ENCODE peak calls at places on chromosomes 7 and 10, in four cellular contexts. Y is tibial nerve, N is IMR-90, K is transverse colon. E is an unnamed sample.

GRCh38 chr7:44849277-44850210 is 1.7 kb upstream of the H2AZ2 start:
- DNase-seq in Y (no peak), N (peak; percentile 66), K (no peak), E (no peak)

GRCh38 chr10:102629661-102630614 is 14.3 kb upstream of the TRIM8 start:
- DNase-seq in Y (no peak), N (peak; percentile 91), K (no peak), E (no peak)

GRCh38 chr7:133412942-133413341 is 160.1 kb downstream of the EXOC4 start:
- DNase-seq in Y (no peak), N (peak; percentile 4), K (no peak), E (no peak)

GRCh38 chr10:43220971-43221418 is 45.9 kb downstream of the RASGEF1A start:
- DNase-seq in Y (no peak), N (no peak), K (peak; percentile 5), E (no peak)

GRCh38 chr10:1782841-1783240 is 45.5 kb upstream of the ADARB2 start:
- DNase-seq in Y (no peak), N (no peak), K (no peak), E (no peak)

GRCh38 chr7:37495574-37496184 is 47.0 kb upstream of the ELMO1 start:
- DNase-seq in Y (no peak), N (peak; percentile 13), K (no peak), E (no peak)

GRCh38 chr10:84265378-84265777 is 20.5 kb downstream of the RGR start:
- DNase-seq in Y (no peak), N (no peak), K (peak; percentile 15), E (no peak)

GRCh38 chr7:148535227-148535626 is 55.3 kb upstream of the C7orf33 start:
- DNase-seq in Y (no peak), N (no peak), K (peak; percentile 15), E (no peak)

GRCh38 chr7:27172823-27173411 is 1.2 kb downstream of the HOXA10 start:
- DNase-seq in Y (peak; percentile 73), N (no peak), K (peak; percentile 80), E (peak; percentile 38)

GRCh38 chr7:152910545-152911013 is 151.0 kb downstream of the ACTR3B start:
- DNase-seq in Y (no peak), N (no peak), K (no peak), E (no peak)

GRCh38 chr10:6973904-6974303 is 393.8 kb upstream of the PRKCQ start:
- DNase-seq in Y (no peak), N (no peak), K (peak; percentile 14), E (no peak)

GRCh38 chr10:84348431-84348830 is 20.0 kb downstream of the CCSER2 start:
- DNase-seq in Y (no peak), N (peak; percentile 83), K (no peak), E (no peak)

GRCh38 chr7:148623586-148624282 is 33.2 kb downstream of the C7orf33 start:
- DNase-seq in Y (no peak), N (peak; percentile 5), K (no peak), E (no peak)

GRCh38 chr7:70588151-70588550 is 543.8 kb upstream of the GALNT17 start:
- DNase-seq in Y (no peak), N (no peak), K (no peak), E (no peak)

GRCh38 chr10:43234471-43235041 is 32.3 kb downstream of the RASGEF1A start:
- DNase-seq in Y (no peak), N (no peak), K (no peak), E (no peak)

DNA sequence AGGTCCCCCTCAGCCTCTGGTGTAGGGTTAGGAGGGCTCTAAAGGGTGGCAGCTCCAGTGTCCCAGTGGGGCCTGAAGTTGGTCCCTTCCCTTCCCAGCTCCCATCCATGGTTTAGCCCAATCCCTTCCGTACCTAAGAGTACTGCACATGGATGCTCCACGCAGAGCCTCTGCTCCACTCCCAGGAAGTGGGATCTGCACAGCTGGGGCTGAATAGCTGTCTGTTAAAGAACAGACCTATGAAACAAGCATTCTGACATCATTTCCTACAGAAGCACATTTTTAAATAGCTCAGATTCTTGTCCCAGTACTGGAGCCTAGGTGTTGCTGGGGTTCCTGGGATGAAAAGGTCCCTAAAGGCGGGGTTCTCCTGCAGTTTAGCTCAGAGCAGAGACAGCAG is 135.9 kb downstream of the ZMYND11 start:
- DNase-seq in Y (no peak), N (peak; percentile 8), K (no peak), E (no peak)
- H3K27ac ChIP-seq in Y (no peak overlapping the region), N (no peak overlapping the region), K (no peak overlapping the region), E (no peak overlapping the region)

GRCh38 chr7:73830872-73831655 is at the start of gene CLDN4:
- DNase-seq in Y (no peak), N (no peak), K (peak; percentile 94), E (no peak)

GRCh38 chr7:73830618-73830871 is 251 bp upstream of the CLDN4 start:
- DNase-seq in Y (no peak), N (peak; percentile 28), K (no peak), E (no peak)

GRCh38 chr7:73828972-73829371 is 1.8 kb upstream of the CLDN4 start:
- DNase-seq in Y (no peak), N (no peak), K (no peak), E (no peak)

GRCh38 chr7:73829505-73829904 is 1.3 kb upstream of the CLDN4 start:
- DNase-seq in Y (no peak), N (no peak), K (peak; percentile 59), E (no peak)

GRCh38 chr7:73829921-73830617 is 727 bp upstream of the CLDN4 start:
- DNase-seq in Y (no peak), N (no peak), K (peak; percentile 81), E (no peak)
- TF ChIP-seq CTCF in Y (no peak), N (no peak), K (peak; percentile 56), E (no peak)

DNA sequence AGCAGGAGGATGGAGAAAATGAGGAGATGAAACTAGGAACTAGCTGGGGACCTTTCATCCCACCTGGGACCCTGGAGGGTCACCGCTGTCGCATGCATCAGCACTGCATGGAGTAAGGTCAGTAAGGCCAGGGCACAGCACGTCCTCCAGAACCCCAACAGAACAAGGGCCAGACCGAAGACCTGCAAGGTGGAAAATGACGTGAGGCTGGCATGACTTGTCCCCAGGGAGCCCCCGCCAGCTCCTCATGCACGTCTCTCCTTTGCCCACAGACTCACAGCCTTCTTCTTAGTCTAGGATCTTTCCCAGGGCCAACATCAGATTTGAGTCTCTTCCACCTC is 4.7 kb downstream of the ZNF488 start:
- DNase-seq in Y (no peak), N (no peak), K (no peak), E (no peak)
- H3K27me3 ChIP-seq in Y (no peaks in the 10 kb centered on the region), N (peaks cover 66% of the 10 kb centered on the region), K (no peaks in the 10 kb centered on the region), E (peaks cover 32% of the 10 kb centered on the region)

DNA sequence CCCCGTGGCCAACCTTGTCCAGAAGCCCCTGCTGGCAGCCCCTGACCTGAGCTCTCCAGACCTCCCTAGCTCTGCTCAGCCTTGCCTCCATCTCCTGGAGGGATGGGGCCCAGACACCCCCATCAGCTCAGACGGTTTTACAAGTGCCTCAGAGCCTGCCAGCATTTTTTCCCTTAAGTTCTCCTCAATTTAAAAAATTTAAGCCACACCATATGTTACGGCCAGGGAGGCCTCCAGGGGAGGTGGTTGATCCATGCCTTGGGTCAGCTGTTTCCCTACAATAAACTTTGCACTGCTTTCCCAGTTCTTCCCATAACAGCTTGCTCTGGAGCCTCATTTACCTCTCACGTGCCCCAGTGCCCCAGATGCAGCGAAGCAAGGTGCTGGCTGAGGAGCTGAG is 143.5 kb downstream of the RGS10 start:
- DNase-seq in Y (no peak), N (peak; percentile 46), K (no peak), E (no peak)
- H3K27ac ChIP-seq in Y (no peak overlapping the region), N (peak overlapping the region; percentile 72), K (peak overlapping the region; percentile 6), E (no peak overlapping the region)

GRCh38 chr7:88759216-88759955 is at the start of gene ZNF804B:
- DNase-seq in Y (no peak), N (no peak), K (peak; percentile 5), E (no peak)
- TF ChIP-seq CTCF in Y (no peak), N (no peak), K (no peak), E (no peak)